ENCODE peak calls at places on chromosomes 7 and 10, in eight cellular contexts. T is testis, X is body of pancreas, D is HCT116, G is vagina, R is tibial nerve, O is A549, Z is uterus. A is an unnamed sample.

GRCh38 chr7:82091126-82091682 is 321.4 kb upstream of the HGF start:
- DNase-seq in T (no peak), X (no peak), D (no peak), G (no peak), R (no peak), O (no peak), Z (no peak), A (no peak)

GRCh38 chr10:26463986-26464385 is 25.8 kb downstream of the APBB1IP start:
- DNase-seq in T (no peak), X (no peak), D (no peak), G (no peak), R (no peak), O (no peak), Z (no peak), A (no peak)

GRCh38 chr10:13074562-13075451 is 25.2 kb upstream of the OPTN start:
- DNase-seq in T (peak; percentile 84), X (peak; percentile 72), D (peak; percentile 53), G (no peak), R (no peak), O (peak; percentile 81), Z (peak; percentile 66), A (peak; percentile 55)

GRCh38 chr10:125153693-125154490 is 6.5 kb downstream of the CTBP2 start:
- DNase-seq in T (peak; percentile 51), X (peak; percentile 63), D (no peak), G (no peak), R (no peak), O (no peak), Z (no peak), A (no peak)

GRCh38 chr7:7499892-7500291 is 35.8 kb downstream of the COL28A1 start:
- DNase-seq in T (no peak), X (no peak), D (no peak), G (no peak), R (no peak), O (no peak), Z (no peak), A (no peak)

GRCh38 chr10:99964791-99965190 is 45.0 kb downstream of the DNMBP start:
- DNase-seq in T (no peak), X (no peak), D (no peak), G (no peak), R (no peak), O (no peak), Z (no peak), A (no peak)

GRCh38 chr10:51076442-51076841 is 2.2 kb downstream of the PRKG1 start:
- DNase-seq in T (no peak), X (no peak), D (no peak), G (no peak), R (no peak), O (no peak), Z (no peak), A (no peak)

GRCh38 chr7:142603870-142604448 is 145.3 kb upstream of the PRSS1 start:
- DNase-seq in T (peak; percentile 68), X (peak; percentile 71), D (peak; percentile 53), G (no peak), R (no peak), O (peak; percentile 57), Z (no peak), A (no peak)

GRCh38 chr10:113585949-113586348 is 33.1 kb downstream of the HABP2 start:
- DNase-seq in T (no peak), X (no peak), D (no peak), G (no peak), R (no peak), O (no peak), Z (no peak), A (no peak)

GRCh38 chr7:101465576-101466196 is 103.0 kb downstream of the COL26A1 start:
- DNase-seq in T (no peak), X (no peak), D (no peak), G (no peak), R (no peak), O (no peak), Z (no peak), A (no peak)

GRCh38 chr10:34655286-34656170 is 159.6 kb downstream of the PARD3 start:
- DNase-seq in T (peak; percentile 73), X (peak; percentile 72), D (peak; percentile 63), G (no peak), R (no peak), O (peak; percentile 30), Z (no peak), A (no peak)

GRCh38 chr10:131141645-131142445 is 169.7 kb downstream of the TCERG1L start:
- DNase-seq in T (no peak), X (no peak), D (no peak), G (no peak), R (no peak), O (no peak), Z (no peak), A (no peak)

GRCh38 chr10:94212876-94213595 is 149.7 kb downstream of the NOC3L start:
- DNase-seq in T (no peak), X (no peak), D (peak; percentile 7), G (no peak), R (peak; percentile 39), O (no peak), Z (peak; percentile 21), A (no peak)
- H3K27ac ChIP-seq in T (no peak overlapping the region), X (no peak overlapping the region), D (no peak overlapping the region), G (no peak overlapping the region), R (peak overlapping the region; percentile 78), O (peak overlapping the region; percentile 79), Z (peak overlapping the region; percentile 44), A (no peak overlapping the region)

DNA sequence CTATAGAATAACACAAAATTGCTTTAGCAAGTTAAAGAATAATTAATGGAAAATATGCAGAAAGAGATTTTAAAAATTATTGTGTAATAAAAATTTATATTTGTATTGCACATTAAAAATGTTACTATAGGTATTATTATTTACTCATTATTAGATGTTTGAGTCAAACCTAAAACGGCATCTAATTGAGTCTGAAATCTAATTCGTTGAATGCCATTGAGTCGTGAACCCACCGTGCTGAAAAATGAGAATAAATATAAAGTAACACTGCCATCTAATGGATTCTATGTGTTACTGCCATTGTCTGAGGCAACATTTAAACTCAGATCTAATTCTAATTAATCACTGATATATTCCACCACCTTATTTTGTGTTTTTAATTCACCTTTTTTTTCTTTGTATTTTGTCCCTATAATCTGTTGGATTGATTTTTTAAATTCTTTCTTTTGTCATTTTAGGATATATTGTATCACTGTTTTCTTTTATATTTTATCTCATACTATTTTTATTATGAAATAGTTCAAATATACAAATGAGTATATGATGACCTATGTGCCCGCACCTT is 62.2 kb downstream of the SAMD9 start:
- DNase-seq in T (no peak), X (no peak), D (no peak), G (no peak), R (no peak), O (peak; percentile 30), Z (no peak), A (no peak)
- TF ChIP-seq CTCF in T (peak; percentile 68), X (peak; percentile 81), D (peak; percentile 66), G (peak; percentile 86), R (peak; percentile 73), O (peak; percentile 89), Z (peak; percentile 67), A (peak; percentile 87)

DNA sequence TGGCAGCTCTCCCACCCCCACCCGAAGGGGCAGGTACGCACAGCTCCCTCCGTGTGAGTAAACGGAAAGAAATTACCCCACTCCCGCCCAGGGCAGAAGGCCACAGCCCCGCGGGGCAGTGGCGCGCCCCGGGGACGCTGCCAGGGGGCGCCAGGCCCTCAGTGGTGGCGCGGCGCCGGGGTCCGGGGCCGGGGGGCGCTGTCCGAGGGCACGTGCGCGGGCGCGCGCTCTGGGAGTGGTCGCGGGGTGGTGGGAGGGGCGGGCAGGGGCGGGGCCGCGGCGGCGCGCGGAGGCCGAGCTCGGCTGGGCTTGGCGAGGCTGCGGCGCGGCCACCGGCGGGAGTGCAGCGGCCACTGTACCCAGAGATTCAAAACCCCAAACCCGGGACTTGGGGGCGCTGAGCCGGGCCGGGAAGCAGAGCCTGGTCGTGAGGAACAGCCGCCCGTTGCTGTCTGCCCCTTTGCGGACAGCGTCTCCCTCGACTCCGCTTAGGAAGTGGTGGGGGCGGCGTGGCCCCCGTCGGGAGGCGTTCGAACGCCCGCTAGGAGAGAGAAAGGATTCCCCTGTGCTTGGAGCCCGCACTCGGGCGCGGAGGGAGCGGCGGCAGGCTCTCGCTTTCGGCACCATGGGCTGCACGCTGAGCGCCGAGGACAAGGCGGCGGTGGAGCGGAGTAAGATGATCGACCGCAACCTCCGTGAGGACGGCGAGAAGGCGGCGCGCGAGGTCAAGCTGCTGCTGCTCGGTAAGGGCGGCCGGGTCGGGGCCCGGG is at the start of gene GNAI1:
- DNase-seq in T (peak; percentile 84), X (peak; percentile 81), D (peak; percentile 60), G (no peak), R (no peak), O (peak; percentile 58), Z (peak; percentile 76), A (peak; percentile 77)
- TF ChIP-seq POLR2A in T (peak; percentile 69), X (peak; percentile 29), D (peak; percentile 36), G (peak; percentile 30), R (peak; percentile 48), O (peak; percentile 77), Z (peak; percentile 62), A (peak; percentile 70)

GRCh38 chr10:60777696-60778213 is 523 bp upstream of the CDK1 start:
- DNase-seq in T (no peak), X (no peak), D (no peak), G (no peak), R (no peak), O (no peak), Z (no peak), A (no peak)
- H3K27ac ChIP-seq in T (no peak overlapping the region), X (no peak overlapping the region), D (peak overlapping the region; percentile 2), G (no peak overlapping the region), R (peak overlapping the region; percentile 51), O (peak overlapping the region; percentile 85), Z (peak overlapping the region; percentile 42), A (no peak overlapping the region)

DNA sequence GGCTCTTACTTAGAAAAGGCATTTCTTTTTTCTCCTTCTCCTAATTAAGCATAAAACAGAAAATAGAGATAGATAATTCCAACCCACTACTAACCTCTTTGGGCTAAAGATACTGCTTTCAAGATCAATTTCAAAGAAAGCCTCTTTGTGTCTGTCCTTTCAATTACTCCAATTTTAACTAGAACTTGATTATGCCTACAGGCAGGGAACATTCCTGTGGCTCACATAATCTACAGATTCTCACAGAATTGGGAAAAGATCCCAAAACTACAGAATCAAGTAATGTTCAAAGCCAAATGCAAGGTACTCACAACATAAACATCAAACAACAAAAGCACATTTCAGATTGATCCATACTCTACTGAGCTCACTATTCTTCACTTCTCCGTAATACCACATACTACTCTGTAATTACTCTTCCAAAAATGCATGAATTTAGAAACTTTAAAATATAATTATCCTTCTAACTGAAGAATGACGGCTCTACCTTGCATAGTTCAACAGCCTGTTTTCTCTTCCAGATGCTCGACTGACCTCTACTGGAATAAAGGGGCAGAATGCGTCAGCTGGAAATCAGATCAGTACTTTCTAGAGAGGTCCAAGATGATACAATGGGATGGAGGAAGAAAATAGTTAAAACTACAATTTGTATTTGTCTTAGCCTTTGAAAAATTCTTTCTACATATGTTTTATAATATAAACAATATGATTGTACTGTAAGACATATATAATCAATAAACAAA is 3.9 kb downstream of the MTERF1 start:
- DNase-seq in T (no peak), X (no peak), D (no peak), G (no peak), R (no peak), O (peak; percentile 7), Z (no peak), A (no peak)
- TF ChIP-seq CTCF in T (no peak), X (no peak), D (no peak), G (no peak), R (no peak), O (peak; percentile 33), Z (no peak), A (peak; percentile 38)

A was measured in heart left ventricle.